ENCODE peak calls at places on chromosomes 11 and 22, in eight cellular contexts. One of them, this sample, is unnamed.

GRCh38 chr22:35883028-35883620 is 145.5 kb downstream of the RBFOX2 start:
- DNase-seq in activated CD4-positive, CD25-positive, alpha-beta regulatory T cell treated with anti-CD3 and anti-CD28 coated beads, Interleukin-2, amount 50 U/mL, for 16 hours: no peak
- DNase-seq in activated naive CD4-positive, alpha-beta T cell treated with anti-CD3 and anti-CD28 coated beads, Interleukin-2, amount 10 ng/mL, durations not matched to agents 7 days and 5 days: no peak
- DNase-seq in GM06990: no peak
- DNase-seq in NCI-H1930: no peak
- DNase-seq in cardiac muscle cell: peak
- DNase-seq in body of pancreas: peak
- DNase-seq in GDM1: no peak
- DNase-seq in this sample: peak

GRCh38 chr22:20131856-20132685 is 467 bp downstream of the ZDHHC8 start:
- DNase-seq in activated CD4-positive, CD25-positive, alpha-beta regulatory T cell treated with anti-CD3 and anti-CD28 coated beads, Interleukin-2, amount 50 U/mL, for 16 hours: no peak
- DNase-seq in activated naive CD4-positive, alpha-beta T cell treated with anti-CD3 and anti-CD28 coated beads, Interleukin-2, amount 10 ng/mL, durations not matched to agents 7 days and 5 days: peak
- DNase-seq in GM06990: no peak
- DNase-seq in NCI-H1930: no peak
- DNase-seq in cardiac muscle cell: no peak
- DNase-seq in body of pancreas: peak
- DNase-seq in GDM1: no peak
- DNase-seq in this sample: no peak

GRCh38 chr11:46463701-46464100 is 72.1 kb upstream of the CHRM4 start:
- DNase-seq in activated CD4-positive, CD25-positive, alpha-beta regulatory T cell treated with anti-CD3 and anti-CD28 coated beads, Interleukin-2, amount 50 U/mL, for 16 hours: no peak
- DNase-seq in activated naive CD4-positive, alpha-beta T cell treated with anti-CD3 and anti-CD28 coated beads, Interleukin-2, amount 10 ng/mL, durations not matched to agents 7 days and 5 days: no peak
- DNase-seq in GM06990: no peak
- DNase-seq in NCI-H1930: no peak
- DNase-seq in cardiac muscle cell: no peak
- DNase-seq in body of pancreas: no peak
- DNase-seq in GDM1: no peak
- DNase-seq in this sample: no peak

GRCh38 chr11:15976433-15977045 is 379.8 kb downstream of the SOX6 start:
- DNase-seq in activated CD4-positive, CD25-positive, alpha-beta regulatory T cell treated with anti-CD3 and anti-CD28 coated beads, Interleukin-2, amount 50 U/mL, for 16 hours: no peak
- DNase-seq in activated naive CD4-positive, alpha-beta T cell treated with anti-CD3 and anti-CD28 coated beads, Interleukin-2, amount 10 ng/mL, durations not matched to agents 7 days and 5 days: no peak
- DNase-seq in GM06990: no peak
- DNase-seq in NCI-H1930: no peak
- DNase-seq in cardiac muscle cell: no peak
- DNase-seq in body of pancreas: no peak
- DNase-seq in GDM1: no peak
- DNase-seq in this sample: no peak

GRCh38 chr11:11763796-11764427 is 77.9 kb upstream of the USP47 start:
- DNase-seq in activated CD4-positive, CD25-positive, alpha-beta regulatory T cell treated with anti-CD3 and anti-CD28 coated beads, Interleukin-2, amount 50 U/mL, for 16 hours: no peak
- DNase-seq in activated naive CD4-positive, alpha-beta T cell treated with anti-CD3 and anti-CD28 coated beads, Interleukin-2, amount 10 ng/mL, durations not matched to agents 7 days and 5 days: no peak
- DNase-seq in GM06990: no peak
- DNase-seq in NCI-H1930: no peak
- DNase-seq in cardiac muscle cell: no peak
- DNase-seq in body of pancreas: no peak
- DNase-seq in GDM1: no peak
- DNase-seq in this sample: no peak

GRCh38 chr11:33900159-33900855 is 8.4 kb upstream of the LMO2 start:
- DNase-seq in activated CD4-positive, CD25-positive, alpha-beta regulatory T cell treated with anti-CD3 and anti-CD28 coated beads, Interleukin-2, amount 50 U/mL, for 16 hours: no peak
- DNase-seq in activated naive CD4-positive, alpha-beta T cell treated with anti-CD3 and anti-CD28 coated beads, Interleukin-2, amount 10 ng/mL, durations not matched to agents 7 days and 5 days: no peak
- DNase-seq in GM06990: no peak
- DNase-seq in NCI-H1930: no peak
- DNase-seq in cardiac muscle cell: no peak
- DNase-seq in body of pancreas: no peak
- DNase-seq in GDM1: no peak
- DNase-seq in this sample: no peak

GRCh38 chr11:106295974-106296373 is 218.5 kb downstream of the AASDHPPT start:
- DNase-seq in activated CD4-positive, CD25-positive, alpha-beta regulatory T cell treated with anti-CD3 and anti-CD28 coated beads, Interleukin-2, amount 50 U/mL, for 16 hours: no peak
- DNase-seq in activated naive CD4-positive, alpha-beta T cell treated with anti-CD3 and anti-CD28 coated beads, Interleukin-2, amount 10 ng/mL, durations not matched to agents 7 days and 5 days: no peak
- DNase-seq in GM06990: no peak
- DNase-seq in NCI-H1930: no peak
- DNase-seq in cardiac muscle cell: no peak
- DNase-seq in body of pancreas: no peak
- DNase-seq in GDM1: no peak
- DNase-seq in this sample: no peak

GRCh38 chr11:126512741-126513715 is 157.5 kb downstream of the ST3GAL4 start:
- DNase-seq in activated CD4-positive, CD25-positive, alpha-beta regulatory T cell treated with anti-CD3 and anti-CD28 coated beads, Interleukin-2, amount 50 U/mL, for 16 hours: no peak
- DNase-seq in activated naive CD4-positive, alpha-beta T cell treated with anti-CD3 and anti-CD28 coated beads, Interleukin-2, amount 10 ng/mL, durations not matched to agents 7 days and 5 days: no peak
- DNase-seq in GM06990: no peak
- DNase-seq in NCI-H1930: no peak
- DNase-seq in cardiac muscle cell: no peak
- DNase-seq in body of pancreas: no peak
- DNase-seq in GDM1: no peak
- DNase-seq in this sample: no peak

GRCh38 chr22:33757443-33758124 is 162.7 kb downstream of the LARGE1 start:
- DNase-seq in activated CD4-positive, CD25-positive, alpha-beta regulatory T cell treated with anti-CD3 and anti-CD28 coated beads, Interleukin-2, amount 50 U/mL, for 16 hours: no peak
- DNase-seq in activated naive CD4-positive, alpha-beta T cell treated with anti-CD3 and anti-CD28 coated beads, Interleukin-2, amount 10 ng/mL, durations not matched to agents 7 days and 5 days: no peak
- DNase-seq in GM06990: no peak
- DNase-seq in NCI-H1930: peak
- DNase-seq in cardiac muscle cell: no peak
- DNase-seq in body of pancreas: peak
- DNase-seq in GDM1: no peak
- DNase-seq in this sample: no peak

GRCh38 chr22:20213833-20214708 is 54.0 kb downstream of the RTN4R start:
- DNase-seq in activated CD4-positive, CD25-positive, alpha-beta regulatory T cell treated with anti-CD3 and anti-CD28 coated beads, Interleukin-2, amount 50 U/mL, for 16 hours: no peak
- DNase-seq in activated naive CD4-positive, alpha-beta T cell treated with anti-CD3 and anti-CD28 coated beads, Interleukin-2, amount 10 ng/mL, durations not matched to agents 7 days and 5 days: no peak
- DNase-seq in GM06990: peak
- DNase-seq in NCI-H1930: no peak
- DNase-seq in cardiac muscle cell: no peak
- DNase-seq in body of pancreas: no peak
- DNase-seq in GDM1: no peak
- DNase-seq in this sample: peak

GRCh38 chr11:131910491-131911387 is 540.3 kb downstream of the NTM start:
- DNase-seq in activated CD4-positive, CD25-positive, alpha-beta regulatory T cell treated with anti-CD3 and anti-CD28 coated beads, Interleukin-2, amount 50 U/mL, for 16 hours: no peak
- DNase-seq in activated naive CD4-positive, alpha-beta T cell treated with anti-CD3 and anti-CD28 coated beads, Interleukin-2, amount 10 ng/mL, durations not matched to agents 7 days and 5 days: no peak
- DNase-seq in GM06990: no peak
- DNase-seq in NCI-H1930: no peak
- DNase-seq in cardiac muscle cell: peak
- DNase-seq in body of pancreas: no peak
- DNase-seq in GDM1: no peak
- DNase-seq in this sample: no peak

GRCh38 chr11:125083312-125084056 is 20.4 kb downstream of the SLC37A2 start:
- DNase-seq in activated CD4-positive, CD25-positive, alpha-beta regulatory T cell treated with anti-CD3 and anti-CD28 coated beads, Interleukin-2, amount 50 U/mL, for 16 hours: no peak
- DNase-seq in activated naive CD4-positive, alpha-beta T cell treated with anti-CD3 and anti-CD28 coated beads, Interleukin-2, amount 10 ng/mL, durations not matched to agents 7 days and 5 days: no peak
- DNase-seq in GM06990: no peak
- DNase-seq in NCI-H1930: no peak
- DNase-seq in cardiac muscle cell: no peak
- DNase-seq in body of pancreas: no peak
- DNase-seq in GDM1: no peak
- DNase-seq in this sample: no peak

GRCh38 chr22:26549902-26550497 is 37.7 kb upstream of the TFIP11 start:
- DNase-seq in activated CD4-positive, CD25-positive, alpha-beta regulatory T cell treated with anti-CD3 and anti-CD28 coated beads, Interleukin-2, amount 50 U/mL, for 16 hours: no peak
- DNase-seq in activated naive CD4-positive, alpha-beta T cell treated with anti-CD3 and anti-CD28 coated beads, Interleukin-2, amount 10 ng/mL, durations not matched to agents 7 days and 5 days: no peak
- DNase-seq in GM06990: no peak
- DNase-seq in NCI-H1930: no peak
- DNase-seq in cardiac muscle cell: no peak
- DNase-seq in body of pancreas: no peak
- DNase-seq in GDM1: no peak
- DNase-seq in this sample: no peak

GRCh38 chr11:121654506-121655480 is 202.0 kb upstream of the SORL1-AS1 start:
- DNase-seq in activated CD4-positive, CD25-positive, alpha-beta regulatory T cell treated with anti-CD3 and anti-CD28 coated beads, Interleukin-2, amount 50 U/mL, for 16 hours: no peak
- DNase-seq in activated naive CD4-positive, alpha-beta T cell treated with anti-CD3 and anti-CD28 coated beads, Interleukin-2, amount 10 ng/mL, durations not matched to agents 7 days and 5 days: no peak
- DNase-seq in GM06990: no peak
- DNase-seq in NCI-H1930: no peak
- DNase-seq in cardiac muscle cell: no peak
- DNase-seq in body of pancreas: no peak
- DNase-seq in GDM1: no peak
- DNase-seq in this sample: no peak

GRCh38 chr22:27381552-27381951 is 420.0 kb downstream of the MN1 start:
- DNase-seq in activated CD4-positive, CD25-positive, alpha-beta regulatory T cell treated with anti-CD3 and anti-CD28 coated beads, Interleukin-2, amount 50 U/mL, for 16 hours: no peak
- DNase-seq in activated naive CD4-positive, alpha-beta T cell treated with anti-CD3 and anti-CD28 coated beads, Interleukin-2, amount 10 ng/mL, durations not matched to agents 7 days and 5 days: no peak
- DNase-seq in GM06990: no peak
- DNase-seq in NCI-H1930: no peak
- DNase-seq in cardiac muscle cell: no peak
- DNase-seq in body of pancreas: no peak
- DNase-seq in GDM1: no peak
- DNase-seq in this sample: no peak

GRCh38 chr11:11148104-11148509 is 204.9 kb downstream of the CSNK2A3 start:
- DNase-seq in activated CD4-positive, CD25-positive, alpha-beta regulatory T cell treated with anti-CD3 and anti-CD28 coated beads, Interleukin-2, amount 50 U/mL, for 16 hours: no peak
- DNase-seq in activated naive CD4-positive, alpha-beta T cell treated with anti-CD3 and anti-CD28 coated beads, Interleukin-2, amount 10 ng/mL, durations not matched to agents 7 days and 5 days: peak
- DNase-seq in GM06990: no peak
- DNase-seq in NCI-H1930: no peak
- DNase-seq in cardiac muscle cell: peak
- DNase-seq in body of pancreas: peak
- DNase-seq in GDM1: no peak
- DNase-seq in this sample: peak

GRCh38 chr11:65215441-65216076 is 33.8 kb downstream of the CAPN1 start:
- DNase-seq in activated CD4-positive, CD25-positive, alpha-beta regulatory T cell treated with anti-CD3 and anti-CD28 coated beads, Interleukin-2, amount 50 U/mL, for 16 hours: no peak
- DNase-seq in activated naive CD4-positive, alpha-beta T cell treated with anti-CD3 and anti-CD28 coated beads, Interleukin-2, amount 10 ng/mL, durations not matched to agents 7 days and 5 days: no peak
- DNase-seq in GM06990: no peak
- DNase-seq in NCI-H1930: no peak
- DNase-seq in cardiac muscle cell: no peak
- DNase-seq in body of pancreas: no peak
- DNase-seq in GDM1: no peak
- DNase-seq in this sample: no peak

GRCh38 chr11:17978553-17979287 is 34.1 kb downstream of the SERGEF start:
- DNase-seq in activated CD4-positive, CD25-positive, alpha-beta regulatory T cell treated with anti-CD3 and anti-CD28 coated beads, Interleukin-2, amount 50 U/mL, for 16 hours: no peak
- DNase-seq in activated naive CD4-positive, alpha-beta T cell treated with anti-CD3 and anti-CD28 coated beads, Interleukin-2, amount 10 ng/mL, durations not matched to agents 7 days and 5 days: peak
- DNase-seq in GM06990: no peak
- DNase-seq in NCI-H1930: peak
- DNase-seq in cardiac muscle cell: peak
- DNase-seq in body of pancreas: peak
- DNase-seq in GDM1: no peak
- DNase-seq in this sample: peak

GRCh38 chr22:46455453-46455852 is 82.0 kb downstream of the CELSR1 start:
- DNase-seq in activated CD4-positive, CD25-positive, alpha-beta regulatory T cell treated with anti-CD3 and anti-CD28 coated beads, Interleukin-2, amount 50 U/mL, for 16 hours: no peak
- DNase-seq in activated naive CD4-positive, alpha-beta T cell treated with anti-CD3 and anti-CD28 coated beads, Interleukin-2, amount 10 ng/mL, durations not matched to agents 7 days and 5 days: no peak
- DNase-seq in GM06990: no peak
- DNase-seq in NCI-H1930: no peak
- DNase-seq in cardiac muscle cell: no peak
- DNase-seq in body of pancreas: no peak
- DNase-seq in GDM1: no peak
- DNase-seq in this sample: no peak

GRCh38 chr11:4680341-4680740 is 17.3 kb downstream of the OR51E2 start:
- DNase-seq in activated CD4-positive, CD25-positive, alpha-beta regulatory T cell treated with anti-CD3 and anti-CD28 coated beads, Interleukin-2, amount 50 U/mL, for 16 hours: no peak
- DNase-seq in activated naive CD4-positive, alpha-beta T cell treated with anti-CD3 and anti-CD28 coated beads, Interleukin-2, amount 10 ng/mL, durations not matched to agents 7 days and 5 days: no peak
- DNase-seq in GM06990: no peak
- DNase-seq in NCI-H1930: peak
- DNase-seq in cardiac muscle cell: no peak
- DNase-seq in body of pancreas: no peak
- DNase-seq in GDM1: no peak
- DNase-seq in this sample: no peak

GRCh38 chr11:116193321-116194114 is 579.3 kb downstream of the BUD13 start:
- DNase-seq in activated CD4-positive, CD25-positive, alpha-beta regulatory T cell treated with anti-CD3 and anti-CD28 coated beads, Interleukin-2, amount 50 U/mL, for 16 hours: no peak
- DNase-seq in activated naive CD4-positive, alpha-beta T cell treated with anti-CD3 and anti-CD28 coated beads, Interleukin-2, amount 10 ng/mL, durations not matched to agents 7 days and 5 days: no peak
- DNase-seq in GM06990: no peak
- DNase-seq in NCI-H1930: no peak
- DNase-seq in cardiac muscle cell: peak
- DNase-seq in body of pancreas: peak
- DNase-seq in GDM1: no peak
- DNase-seq in this sample: no peak

GRCh38 chr11:110087820-110088534 is 5.2 kb upstream of the ZC3H12C start:
- DNase-seq in activated CD4-positive, CD25-positive, alpha-beta regulatory T cell treated with anti-CD3 and anti-CD28 coated beads, Interleukin-2, amount 50 U/mL, for 16 hours: no peak
- DNase-seq in activated naive CD4-positive, alpha-beta T cell treated with anti-CD3 and anti-CD28 coated beads, Interleukin-2, amount 10 ng/mL, durations not matched to agents 7 days and 5 days: no peak
- DNase-seq in GM06990: no peak
- DNase-seq in NCI-H1930: no peak
- DNase-seq in cardiac muscle cell: no peak
- DNase-seq in body of pancreas: no peak
- DNase-seq in GDM1: no peak
- DNase-seq in this sample: no peak

GRCh38 chr11:20563871-20564270 is 35.5 kb upstream of the SLC6A5 start:
- DNase-seq in activated CD4-positive, CD25-positive, alpha-beta regulatory T cell treated with anti-CD3 and anti-CD28 coated beads, Interleukin-2, amount 50 U/mL, for 16 hours: no peak
- DNase-seq in activated naive CD4-positive, alpha-beta T cell treated with anti-CD3 and anti-CD28 coated beads, Interleukin-2, amount 10 ng/mL, durations not matched to agents 7 days and 5 days: no peak
- DNase-seq in GM06990: no peak
- DNase-seq in NCI-H1930: no peak
- DNase-seq in cardiac muscle cell: no peak
- DNase-seq in body of pancreas: no peak
- DNase-seq in GDM1: no peak
- DNase-seq in this sample: no peak

GRCh38 chr22:40421941-40422340 is 51.5 kb downstream of the SGSM3 start:
- DNase-seq in activated CD4-positive, CD25-positive, alpha-beta regulatory T cell treated with anti-CD3 and anti-CD28 coated beads, Interleukin-2, amount 50 U/mL, for 16 hours: no peak
- DNase-seq in activated naive CD4-positive, alpha-beta T cell treated with anti-CD3 and anti-CD28 coated beads, Interleukin-2, amount 10 ng/mL, durations not matched to agents 7 days and 5 days: no peak
- DNase-seq in GM06990: no peak
- DNase-seq in NCI-H1930: no peak
- DNase-seq in cardiac muscle cell: no peak
- DNase-seq in body of pancreas: no peak
- DNase-seq in GDM1: no peak
- DNase-seq in this sample: no peak

GRCh38 chr22:28375761-28376534 is 303.7 kb downstream of the TTC28 start:
- DNase-seq in activated CD4-positive, CD25-positive, alpha-beta regulatory T cell treated with anti-CD3 and anti-CD28 coated beads, Interleukin-2, amount 50 U/mL, for 16 hours: no peak
- DNase-seq in activated naive CD4-positive, alpha-beta T cell treated with anti-CD3 and anti-CD28 coated beads, Interleukin-2, amount 10 ng/mL, durations not matched to agents 7 days and 5 days: no peak
- DNase-seq in GM06990: no peak
- DNase-seq in NCI-H1930: no peak
- DNase-seq in cardiac muscle cell: no peak
- DNase-seq in body of pancreas: no peak
- DNase-seq in GDM1: no peak
- DNase-seq in this sample: no peak

GRCh38 chr11:12653729-12654128 is 20.5 kb upstream of the TEAD1 start:
- DNase-seq in activated CD4-positive, CD25-positive, alpha-beta regulatory T cell treated with anti-CD3 and anti-CD28 coated beads, Interleukin-2, amount 50 U/mL, for 16 hours: no peak
- DNase-seq in activated naive CD4-positive, alpha-beta T cell treated with anti-CD3 and anti-CD28 coated beads, Interleukin-2, amount 10 ng/mL, durations not matched to agents 7 days and 5 days: no peak
- DNase-seq in GM06990: no peak
- DNase-seq in NCI-H1930: no peak
- DNase-seq in cardiac muscle cell: no peak
- DNase-seq in body of pancreas: no peak
- DNase-seq in GDM1: no peak
- DNase-seq in this sample: no peak

GRCh38 chr22:39010946-39011625 is 3.0 kb upstream of the APOBEC3C start:
- DNase-seq in activated CD4-positive, CD25-positive, alpha-beta regulatory T cell treated with anti-CD3 and anti-CD28 coated beads, Interleukin-2, amount 50 U/mL, for 16 hours: no peak
- DNase-seq in activated naive CD4-positive, alpha-beta T cell treated with anti-CD3 and anti-CD28 coated beads, Interleukin-2, amount 10 ng/mL, durations not matched to agents 7 days and 5 days: peak
- DNase-seq in GM06990: no peak
- DNase-seq in NCI-H1930: no peak
- DNase-seq in cardiac muscle cell: no peak
- DNase-seq in body of pancreas: no peak
- DNase-seq in GDM1: no peak
- DNase-seq in this sample: no peak

GRCh38 chr11:77201991-77202841 is 74.2 kb downstream of the MYO7A start:
- DNase-seq in activated CD4-positive, CD25-positive, alpha-beta regulatory T cell treated with anti-CD3 and anti-CD28 coated beads, Interleukin-2, amount 50 U/mL, for 16 hours: no peak
- DNase-seq in activated naive CD4-positive, alpha-beta T cell treated with anti-CD3 and anti-CD28 coated beads, Interleukin-2, amount 10 ng/mL, durations not matched to agents 7 days and 5 days: peak
- DNase-seq in GM06990: no peak
- DNase-seq in NCI-H1930: no peak
- DNase-seq in cardiac muscle cell: no peak
- DNase-seq in body of pancreas: no peak
- DNase-seq in GDM1: no peak
- DNase-seq in this sample: no peak

GRCh38 chr11:6617315-6617781 is 1.9 kb downstream of the TPP1 start:
- DNase-seq in activated CD4-positive, CD25-positive, alpha-beta regulatory T cell treated with anti-CD3 and anti-CD28 coated beads, Interleukin-2, amount 50 U/mL, for 16 hours: no peak
- DNase-seq in activated naive CD4-positive, alpha-beta T cell treated with anti-CD3 and anti-CD28 coated beads, Interleukin-2, amount 10 ng/mL, durations not matched to agents 7 days and 5 days: no peak
- DNase-seq in GM06990: no peak
- DNase-seq in NCI-H1930: no peak
- DNase-seq in cardiac muscle cell: no peak
- DNase-seq in body of pancreas: no peak
- DNase-seq in GDM1: no peak
- DNase-seq in this sample: no peak

GRCh38 chr11:74721479-74721835 is 9.8 kb downstream of the CHRDL2 start:
- DNase-seq in activated CD4-positive, CD25-positive, alpha-beta regulatory T cell treated with anti-CD3 and anti-CD28 coated beads, Interleukin-2, amount 50 U/mL, for 16 hours: no peak
- DNase-seq in activated naive CD4-positive, alpha-beta T cell treated with anti-CD3 and anti-CD28 coated beads, Interleukin-2, amount 10 ng/mL, durations not matched to agents 7 days and 5 days: no peak
- DNase-seq in GM06990: no peak
- DNase-seq in NCI-H1930: no peak
- DNase-seq in cardiac muscle cell: no peak
- DNase-seq in body of pancreas: no peak
- DNase-seq in GDM1: no peak
- DNase-seq in this sample: no peak

GRCh38 chr11:115198301-115198700 is 305.9 kb downstream of the CADM1 start:
- DNase-seq in activated CD4-positive, CD25-positive, alpha-beta regulatory T cell treated with anti-CD3 and anti-CD28 coated beads, Interleukin-2, amount 50 U/mL, for 16 hours: no peak
- DNase-seq in activated naive CD4-positive, alpha-beta T cell treated with anti-CD3 and anti-CD28 coated beads, Interleukin-2, amount 10 ng/mL, durations not matched to agents 7 days and 5 days: no peak
- DNase-seq in GM06990: no peak
- DNase-seq in NCI-H1930: no peak
- DNase-seq in cardiac muscle cell: no peak
- DNase-seq in body of pancreas: no peak
- DNase-seq in GDM1: no peak
- DNase-seq in this sample: no peak

GRCh38 chr11:13963949-13964770 is 1.6 kb downstream of the SPON1 start:
- DNase-seq in activated CD4-positive, CD25-positive, alpha-beta regulatory T cell treated with anti-CD3 and anti-CD28 coated beads, Interleukin-2, amount 50 U/mL, for 16 hours: no peak
- DNase-seq in activated naive CD4-positive, alpha-beta T cell treated with anti-CD3 and anti-CD28 coated beads, Interleukin-2, amount 10 ng/mL, durations not matched to agents 7 days and 5 days: peak
- DNase-seq in GM06990: peak
- DNase-seq in NCI-H1930: no peak
- DNase-seq in cardiac muscle cell: peak
- DNase-seq in body of pancreas: no peak
- DNase-seq in GDM1: no peak
- DNase-seq in this sample: no peak

This sample was measured in GM12865.